ENCODE peak calls at places on chromosome 22, in six cellular contexts. One of them, this sample, is unnamed.

GRCh38 chr22:42399315-42400271 is 32.6 kb downstream of the NFAM1 start:
- DNase-seq in right cardiac atrium: peak; percentile 69
- DNase-seq in non-pigmented ciliary epithelial cell: no peak
- DNase-seq in gastrocnemius medialis: no peak
- DNase-seq in CD4-positive, CD25-positive, alpha-beta regulatory T cell: no peak
- DNase-seq in kidney: peak; percentile 90
- DNase-seq in this sample: no peak

GRCh38 chr22:37132773-37133172 is 16.9 kb downstream of the IL2RB start:
- DNase-seq in right cardiac atrium: no peak
- DNase-seq in non-pigmented ciliary epithelial cell: no peak
- DNase-seq in gastrocnemius medialis: no peak
- DNase-seq in CD4-positive, CD25-positive, alpha-beta regulatory T cell: no peak
- DNase-seq in kidney: no peak
- DNase-seq in this sample: no peak

GRCh38 chr22:24359452-24360120 is 67.8 kb upstream of the ADORA2A start:
- DNase-seq in right cardiac atrium: no peak
- DNase-seq in non-pigmented ciliary epithelial cell: no peak
- DNase-seq in gastrocnemius medialis: no peak
- DNase-seq in CD4-positive, CD25-positive, alpha-beta regulatory T cell: no peak
- DNase-seq in kidney: no peak
- DNase-seq in this sample: no peak

GRCh38 chr22:49274754-49275380 is 552.8 kb downstream of the BRD1 start:
- DNase-seq in right cardiac atrium: no peak
- DNase-seq in non-pigmented ciliary epithelial cell: no peak
- DNase-seq in gastrocnemius medialis: no peak
- DNase-seq in CD4-positive, CD25-positive, alpha-beta regulatory T cell: no peak
- DNase-seq in kidney: no peak
- DNase-seq in this sample: no peak

GRCh38 chr22:30310881-30311771 is 15.6 kb downstream of the TBC1D10A start:
- DNase-seq in right cardiac atrium: peak; percentile 89
- DNase-seq in non-pigmented ciliary epithelial cell: no peak
- DNase-seq in gastrocnemius medialis: peak; percentile 43
- DNase-seq in CD4-positive, CD25-positive, alpha-beta regulatory T cell: no peak
- DNase-seq in kidney: peak; percentile 89
- DNase-seq in this sample: no peak

GRCh38 chr22:39253427-39254070 is 8.8 kb upstream of the PDGFB start:
- DNase-seq in right cardiac atrium: peak; percentile 80
- DNase-seq in non-pigmented ciliary epithelial cell: peak; percentile 51
- DNase-seq in gastrocnemius medialis: peak; percentile 87
- DNase-seq in CD4-positive, CD25-positive, alpha-beta regulatory T cell: no peak
- DNase-seq in kidney: peak; percentile 87
- DNase-seq in this sample: peak; percentile 76

GRCh38 chr22:37105154-37105553 is 4.4 kb downstream of the TMPRSS6 start:
- DNase-seq in right cardiac atrium: no peak
- DNase-seq in non-pigmented ciliary epithelial cell: no peak
- DNase-seq in gastrocnemius medialis: no peak
- DNase-seq in CD4-positive, CD25-positive, alpha-beta regulatory T cell: no peak
- DNase-seq in kidney: no peak
- DNase-seq in this sample: no peak

GRCh38 chr22:19818264-19819208 is 36.1 kb downstream of the GNB1L start:
- DNase-seq in right cardiac atrium: no peak
- DNase-seq in non-pigmented ciliary epithelial cell: no peak
- DNase-seq in gastrocnemius medialis: no peak
- DNase-seq in CD4-positive, CD25-positive, alpha-beta regulatory T cell: no peak
- DNase-seq in kidney: no peak
- DNase-seq in this sample: no peak

GRCh38 chr22:16912281-16912680 is 87.1 kb upstream of the XKR3 start:
- DNase-seq in right cardiac atrium: no peak
- DNase-seq in non-pigmented ciliary epithelial cell: no peak
- DNase-seq in gastrocnemius medialis: no peak
- DNase-seq in CD4-positive, CD25-positive, alpha-beta regulatory T cell: no peak
- DNase-seq in kidney: no peak
- DNase-seq in this sample: no peak

GRCh38 chr22:29268511-29269229 is 602 bp downstream of the EWSR1 start:
- DNase-seq in right cardiac atrium: peak; percentile 90
- DNase-seq in non-pigmented ciliary epithelial cell: no peak
- DNase-seq in gastrocnemius medialis: no peak
- DNase-seq in CD4-positive, CD25-positive, alpha-beta regulatory T cell: peak; percentile 36
- DNase-seq in kidney: peak; percentile 88
- DNase-seq in this sample: peak; percentile 64

GRCh38 chr22:49958961-49959781 is 1.4 kb upstream of the PIM3 start:
- DNase-seq in right cardiac atrium: peak; percentile 62
- DNase-seq in non-pigmented ciliary epithelial cell: no peak
- DNase-seq in gastrocnemius medialis: no peak
- DNase-seq in CD4-positive, CD25-positive, alpha-beta regulatory T cell: no peak
- DNase-seq in kidney: peak; percentile 86
- DNase-seq in this sample: no peak

GRCh38 chr22:18056161-18056666 is 21.6 kb upstream of the PEX26 start:
- DNase-seq in right cardiac atrium: no peak
- DNase-seq in non-pigmented ciliary epithelial cell: no peak
- DNase-seq in gastrocnemius medialis: no peak
- DNase-seq in CD4-positive, CD25-positive, alpha-beta regulatory T cell: no peak
- DNase-seq in kidney: peak; percentile 53
- DNase-seq in this sample: no peak

GRCh38 chr22:23121026-23121823 is 20.6 kb downstream of the RSPH14 start:
- DNase-seq in right cardiac atrium: peak; percentile 12
- DNase-seq in non-pigmented ciliary epithelial cell: no peak
- DNase-seq in gastrocnemius medialis: no peak
- DNase-seq in CD4-positive, CD25-positive, alpha-beta regulatory T cell: no peak
- DNase-seq in kidney: no peak
- DNase-seq in this sample: peak; percentile 57

GRCh38 chr22:50340157-50340879 is 2.8 kb upstream of the PPP6R2 start:
- DNase-seq in right cardiac atrium: no peak
- DNase-seq in non-pigmented ciliary epithelial cell: no peak
- DNase-seq in gastrocnemius medialis: no peak
- DNase-seq in CD4-positive, CD25-positive, alpha-beta regulatory T cell: no peak
- DNase-seq in kidney: no peak
- DNase-seq in this sample: peak; percentile 46

GRCh38 chr22:46582281-46582811 is 37.8 kb upstream of the GRAMD4 start:
- DNase-seq in right cardiac atrium: peak; percentile 54
- DNase-seq in non-pigmented ciliary epithelial cell: no peak
- DNase-seq in gastrocnemius medialis: no peak
- DNase-seq in CD4-positive, CD25-positive, alpha-beta regulatory T cell: no peak
- DNase-seq in kidney: peak; percentile 61
- DNase-seq in this sample: no peak

This sample was measured in RKO.